ENCODE peak calls at places on chromosome X, in five cellular contexts. L is stimulated activated CD8-positive, alpha-beta memory T cell treated with anti-CD3 and anti-CD28 coated beads, Interleukin-15, amount 100 ng/mL, for 24 hours; E is NCI-H510A; X is AG09309; Y is hepatocyte. V is an unnamed sample.

GRCh38 chrX:84224741-84225140 is 36.7 kb upstream of the RPS6KA6 start:
- DNase-seq in L (no peak), E (no peak), X (no peak), Y (no peak), V (no peak)

GRCh38 chrX:19832186-19832965 is 55.0 kb downstream of the SH3KBP1 start:
- DNase-seq in L (no peak), E (no peak), X (no peak), Y (no peak), V (no peak)

GRCh38 chrX:69320116-69320515 is 154.9 kb upstream of the PJA1 start:
- DNase-seq in L (no peak), E (no peak), X (no peak), Y (no peak), V (no peak)

GRCh38 chrX:155767101-155767878 is 113.9 kb upstream of the VAMP7 start:
- DNase-seq in L (no peak), E (no peak), X (peak; percentile 35), Y (peak; percentile 79), V (no peak)

GRCh38 chrX:23993012-23993633 is 33.9 kb downstream of the KLHL15 start:
- DNase-seq in L (no peak), E (no peak), X (no peak), Y (no peak), V (no peak)

GRCh38 chrX:53265771-53266170 is 15.6 kb downstream of the IQSEC2 start:
- DNase-seq in L (no peak), E (no peak), X (peak; percentile 64), Y (no peak), V (no peak)

GRCh38 chrX:113033966-113034680 is 193.5 kb upstream of the AMOT start:
- DNase-seq in L (no peak), E (no peak), X (no peak), Y (no peak), V (no peak)

GRCh38 chrX:63713510-63713909 is 71.5 kb downstream of the ARHGEF9 start:
- DNase-seq in L (no peak), E (no peak), X (no peak), Y (no peak), V (peak; percentile 15)

GRCh38 chrX:20665441-20665840 is 398.7 kb upstream of the RPS6KA3 start:
- DNase-seq in L (no peak), E (no peak), X (no peak), Y (no peak), V (no peak)

GRCh38 chrX:53354669-53355068 is 67.8 kb downstream of the SMC1A start:
- DNase-seq in L (no peak), E (no peak), X (no peak), Y (no peak), V (no peak)

GRCh38 chrX:84709987-84710386 is 207.7 kb upstream of the HDX start:
- DNase-seq in L (no peak), E (no peak), X (no peak), Y (no peak), V (no peak)

GRCh38 chrX:45852884-45853283 is 652.2 kb upstream of the DIPK2B start:
- DNase-seq in L (no peak), E (no peak), X (no peak), Y (no peak), V (no peak)

GRCh38 chrX:30657542-30658238 is 4.5 kb downstream of the GK start:
- DNase-seq in L (no peak), E (no peak), X (no peak), Y (no peak), V (no peak)

GRCh38 chrX:153909980-153910360 is 5.5 kb downstream of the AVPR2 start:
- DNase-seq in L (no peak), E (no peak), X (no peak), Y (no peak), V (no peak)

GRCh38 chrX:25206761-25207160 is 191.0 kb upstream of the ARX start:
- DNase-seq in L (no peak), E (no peak), X (no peak), Y (no peak), V (peak; percentile 2)

GRCh38 chrX:20037182-20037581 is 46.3 kb upstream of the BCLAF3 start:
- DNase-seq in L (no peak), E (no peak), X (no peak), Y (no peak), V (no peak)

GRCh38 chrX:40097101-40097491 is 662 bp downstream of the BCOR start:
- DNase-seq in L (no peak), E (no peak), X (no peak), Y (no peak), V (no peak)

GRCh38 chrX:154012336-154012991 is 7.2 kb downstream of the IRAK1 start:
- DNase-seq in L (no peak), E (no peak), X (no peak), Y (no peak), V (no peak)

GRCh38 chrX:118026631-118027030 is 90.0 kb downstream of the KLHL13 start:
- DNase-seq in L (no peak), E (no peak), X (no peak), Y (no peak), V (no peak)

GRCh38 chrX:56765816-56766553 is 36.9 kb downstream of the NBDY start:
- DNase-seq in L (no peak), E (no peak), X (no peak), Y (no peak), V (no peak)

GRCh38 chrX:153967536-153968214 is 3.9 kb downstream of the HCFC1 start:
- DNase-seq in L (no peak), E (no peak), X (no peak), Y (no peak), V (no peak)

GRCh38 chrX:18833071-18833731 is 125.8 kb downstream of the PPEF1 start:
- DNase-seq in L (no peak), E (peak; percentile 5), X (peak; percentile 4), Y (no peak), V (no peak)

GRCh38 chrX:121869876-121870477 is 822.6 kb downstream of the GLUD2 start:
- DNase-seq in L (no peak), E (no peak), X (no peak), Y (no peak), V (no peak)

GRCh38 chrX:106874075-106874474 is 29.1 kb downstream of the RIPPLY1 start:
- DNase-seq in L (no peak), E (no peak), X (no peak), Y (peak; percentile 44), V (no peak)

GRCh38 chrX:44871114-44871645 is 1.8 kb upstream of the KDM6A start:
- DNase-seq in L (no peak), E (no peak), X (no peak), Y (peak; percentile 11), V (no peak)

GRCh38 chrX:84336646-84337045 is 148.6 kb upstream of the RPS6KA6 start:
- DNase-seq in L (no peak), E (no peak), X (no peak), Y (no peak), V (no peak)